ENCODE peak calls at places on chromosomes 5 and 9, in four cellular contexts. F is CD8-positive, alpha-beta T cell; U is adrenal gland; E is prostate gland. L is an unnamed sample.

GRCh38 chr5:10354048-10354872 is 765 bp downstream of the MARCHF6 start:
- DNase-seq in F (peak), U (peak), E (peak), L (peak)

GRCh38 chr9:71446499-71447411 is 321.6 kb downstream of the CEMIP2 start:
- DNase-seq in F (no peak), U (peak), E (peak), L (peak)

GRCh38 chr5:173056783-173057061 is 570 bp downstream of the CREBRF start:
- DNase-seq in F (no peak), U (no peak), E (no peak), L (no peak)

GRCh38 chr5:179373961-179374505 is 28.8 kb upstream of the ADAMTS2 start:
- DNase-seq in F (no peak), U (no peak), E (no peak), L (no peak)

GRCh38 chr5:84564311-84564710 is 179.6 kb upstream of the EDIL3 start:
- DNase-seq in F (no peak), U (no peak), E (no peak), L (no peak)

GRCh38 chr9:92641092-92641809 is 28.7 kb downstream of the IPPK start:
- DNase-seq in F (no peak), U (no peak), E (no peak), L (no peak)

GRCh38 chr5:14039576-14039975 is 95.1 kb upstream of the DNAH5 start:
- DNase-seq in F (no peak), U (no peak), E (no peak), L (peak)

GRCh38 chr9:23526806-23527205 is 299.2 kb downstream of the ELAVL2 start:
- DNase-seq in F (no peak), U (no peak), E (no peak), L (no peak)

GRCh38 chr5:53071738-53072137 is 37.8 kb downstream of the MOCS2 start:
- DNase-seq in F (no peak), U (peak), E (no peak), L (peak)

GRCh38 chr9:110828148-110828730 is 159.6 kb downstream of the MUSK start:
- DNase-seq in F (no peak), U (no peak), E (no peak), L (peak)

GRCh38 chr5:132747693-132748440 is 641 bp downstream of the CCNI2 start:
- DNase-seq in F (peak), U (no peak), E (no peak), L (no peak)

GRCh38 chr9:77707696-77708095 is 59.6 kb upstream of the GNA14 start:
- DNase-seq in F (no peak), U (no peak), E (no peak), L (peak)

GRCh38 chr9:127664678-127665507 is 41.9 kb upstream of the CFAP157 start:
- DNase-seq in F (no peak), U (no peak), E (peak), L (no peak)

GRCh38 chr5:147348046-147348445 is 113.2 kb downstream of the STK32A start:
- DNase-seq in F (no peak), U (no peak), E (no peak), L (peak)

GRCh38 chr5:16886366-16886736 is 49.7 kb downstream of the MYO10 start:
- DNase-seq in F (no peak), U (no peak), E (no peak), L (peak)

GRCh38 chr9:105957830-105958229 is 263.5 kb downstream of the TMEM38B start:
- DNase-seq in F (no peak), U (no peak), E (no peak), L (no peak)

GRCh38 chr9:124562328-124562727 is 55.1 kb upstream of the NR5A1 start:
- DNase-seq in F (no peak), U (no peak), E (no peak), L (no peak)

GRCh38 chr5:155434267-155434666 is 420.7 kb downstream of the KIF4B start:
- DNase-seq in F (no peak), U (no peak), E (no peak), L (no peak)

GRCh38 chr9:134253596-134254205 is 72.6 kb upstream of the RXRA start:
- DNase-seq in F (no peak), U (no peak), E (no peak), L (no peak)

GRCh38 chr9:75002422-75003023 is 25.6 kb downstream of the CARNMT1 start:
- DNase-seq in F (no peak), U (no peak), E (no peak), L (no peak)

GRCh38 chr5:115366223-115366622 is 69.8 kb upstream of the CCDC112 start:
- DNase-seq in F (no peak), U (no peak), E (no peak), L (peak)

GRCh38 chr5:63963080-63963735 is 963 bp upstream of the HTR1A start:
- DNase-seq in F (no peak), U (peak), E (no peak), L (peak)

GRCh38 chr9:92964981-92965758 is 17.8 kb downstream of the FGD3 start:
- DNase-seq in F (peak), U (no peak), E (no peak), L (no peak)

GRCh38 chr5:6483880-6484382 is 35.3 kb downstream of the UBE2QL1 start:
- DNase-seq in F (no peak), U (no peak), E (no peak), L (no peak)

GRCh38 chr5:12292610-12293204 is 388.5 kb upstream of the CTNND2 start:
- DNase-seq in F (no peak), U (no peak), E (no peak), L (peak)

GRCh38 chr5:73938938-73939320 is 312.9 kb downstream of the ARHGEF28 start:
- DNase-seq in F (no peak), U (no peak), E (no peak), L (no peak)

GRCh38 chr9:21141427-21141882 is at the start of gene IFNW1:
- DNase-seq in F (no peak), U (no peak), E (no peak), L (no peak)

GRCh38 chr5:19713740-19714139 is 274.3 kb downstream of the CDH18 start:
- DNase-seq in F (no peak), U (no peak), E (no peak), L (no peak)

GRCh38 chr9:127828262-127829031 is 25.8 kb downstream of the FPGS start:
- DNase-seq in F (no peak), U (peak), E (peak), L (peak)

GRCh38 chr5:170132642-170133448 is 27.1 kb downstream of the FOXI1 start:
- DNase-seq in F (no peak), U (no peak), E (no peak), L (peak)

GRCh38 chr9:138058181-138058580 is 180.6 kb downstream of the CACNA1B start:
- DNase-seq in F (no peak), U (no peak), E (no peak), L (no peak)

GRCh38 chr5:89073045-89073444 is 190.1 kb upstream of the MEF2C start:
- DNase-seq in F (no peak), U (no peak), E (no peak), L (no peak)

GRCh38 chr5:150762216-150762615 is 3.4 kb upstream of the DCTN4 start:
- DNase-seq in F (no peak), U (no peak), E (no peak), L (no peak)

GRCh38 chr5:178207917-178208280 is 3.6 kb downstream of the HNRNPAB start:
- DNase-seq in F (no peak), U (no peak), E (no peak), L (no peak)

GRCh38 chr5:178210073-178210526 is 5.8 kb downstream of the HNRNPAB start:
- DNase-seq in F (no peak), U (no peak), E (no peak), L (no peak)

GRCh38 chr5:178207183-178207916 is 3.0 kb downstream of the HNRNPAB start:
- DNase-seq in F (no peak), U (peak), E (peak), L (peak)

GRCh38 chr5:178209334-178210072 is 5.2 kb downstream of the HNRNPAB start:
- DNase-seq in F (no peak), U (no peak), E (no peak), L (no peak)

DNA sequence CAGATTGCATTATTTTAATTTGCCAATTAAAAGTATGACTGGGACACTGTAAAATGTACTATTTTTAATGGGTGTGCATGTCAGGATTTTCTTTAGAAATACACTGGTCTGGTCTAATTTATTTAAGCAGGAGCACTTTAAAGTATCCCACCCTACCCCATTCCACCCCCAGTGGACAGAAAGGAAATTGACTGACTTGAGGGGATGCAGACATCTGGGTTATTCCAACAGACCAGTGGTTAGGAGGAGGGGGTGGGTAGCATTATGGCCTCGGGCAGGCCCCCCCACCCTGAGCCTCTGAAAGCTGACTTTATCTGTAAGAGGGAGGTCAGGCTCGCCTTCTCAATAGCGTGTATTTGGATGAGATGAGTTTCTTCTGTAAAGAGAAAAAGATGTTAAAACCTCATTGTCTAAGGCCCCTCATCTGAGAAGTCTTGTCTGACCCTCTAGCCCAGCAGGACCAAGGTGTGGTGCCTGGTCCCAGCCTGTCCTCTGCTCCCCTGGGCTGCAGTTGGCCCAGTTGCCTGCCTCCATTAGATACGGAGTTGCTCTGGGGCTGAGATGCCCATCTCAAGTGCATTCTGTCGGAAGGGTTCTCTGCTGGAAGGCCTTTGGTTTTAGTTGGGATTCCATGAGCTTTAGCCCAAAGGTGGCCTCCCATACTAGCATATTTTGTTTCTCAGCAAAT is 4.4 kb downstream of the HNRNPAB start:
- DNase-seq in F (no peak), U (no peak), E (no peak), L (no peak)
- TF ChIP-seq CTCF in F (peak), U (peak), E (no peak), L (peak)

DNA sequence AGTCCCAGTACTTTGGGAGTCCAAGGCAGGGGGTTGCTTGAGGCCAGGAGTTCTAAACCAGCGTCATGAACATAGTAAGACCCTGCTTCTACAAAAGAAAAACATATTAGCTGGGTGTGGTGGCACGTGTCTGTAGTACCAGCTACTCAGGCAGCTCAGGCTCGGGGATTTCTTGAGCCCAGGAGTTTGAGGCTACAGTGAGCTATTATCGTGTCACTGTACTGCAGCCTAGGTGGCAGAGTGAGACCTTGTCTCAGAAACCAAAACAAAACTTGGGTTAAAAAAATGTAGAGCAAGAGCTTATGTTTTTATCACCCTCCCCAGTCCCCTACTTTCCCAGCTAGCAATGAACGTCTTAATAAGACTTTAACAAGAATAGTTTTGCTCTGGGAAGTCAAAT is 46.7 kb downstream of the UHRF2 start:
- DNase-seq in F (no peak), U (no peak), E (no peak), L (no peak)
- H3K4me3 ChIP-seq in F (no peak), U (no peak), E (no peak), L (no peak)

GRCh38 chr5:110413856-110414255 is 312.6 kb downstream of the TMEM232 start:
- DNase-seq in F (no peak), U (no peak), E (no peak), L (peak)

GRCh38 chr5:110414360-110414759 is 312.1 kb downstream of the TMEM232 start:
- DNase-seq in F (no peak), U (no peak), E (no peak), L (peak)
- TF ChIP-seq CTCF in F (peak), U (peak), E (no peak), L (peak)

GRCh38 chr5:36881304-36881703 is 4.7 kb downstream of the NIPBL start:
- DNase-seq in F (no peak), U (no peak), E (no peak), L (no peak)
- H3K4me3 ChIP-seq in F (no peak), U (no peak), E (no peak), L (no peak)

DNA sequence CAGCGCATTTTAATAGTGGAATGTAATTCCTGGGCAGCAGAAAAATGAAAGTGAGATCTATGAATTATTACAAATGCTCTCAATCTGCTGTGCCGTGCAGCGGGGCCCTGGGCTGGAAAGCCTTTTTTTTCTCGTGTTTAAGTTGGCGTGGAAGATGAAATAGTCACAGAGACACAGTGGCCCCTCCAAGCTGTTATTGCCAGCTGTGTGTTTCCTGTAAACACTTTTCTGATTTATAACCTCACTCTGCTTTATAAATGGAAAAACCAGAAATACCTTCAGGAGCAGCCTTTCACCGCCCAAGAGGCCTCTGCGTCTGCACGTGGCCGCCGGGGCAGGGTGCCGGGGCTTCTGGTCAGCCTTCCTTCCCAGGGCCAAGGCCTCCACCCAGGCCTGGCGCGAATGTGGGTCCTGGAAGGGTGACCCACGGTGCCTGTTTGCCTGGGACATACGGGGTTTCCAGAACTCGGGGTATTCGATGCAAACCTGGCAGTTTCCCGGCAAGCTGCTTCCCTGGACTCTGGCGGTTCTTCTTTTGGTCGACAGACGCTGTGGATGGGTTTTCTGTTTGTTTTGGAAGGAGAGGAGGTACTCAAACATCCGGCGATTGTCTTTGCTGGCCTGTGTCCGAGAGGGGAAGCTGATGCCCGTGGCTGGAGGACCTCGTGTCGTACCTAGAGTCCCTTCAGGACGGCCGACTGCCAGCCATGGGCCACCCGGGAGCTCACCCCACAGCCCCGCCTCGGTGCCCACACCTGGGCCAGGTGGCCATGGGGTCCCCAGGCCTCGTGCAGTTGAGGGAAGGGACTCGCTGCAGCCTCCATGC is 256.7 kb downstream of the PARP8 start:
- DNase-seq in F (no peak), U (no peak), E (no peak), L (no peak)
- TF ChIP-seq CTCF in F (no peak), U (no peak), E (no peak), L (no peak)

DNA sequence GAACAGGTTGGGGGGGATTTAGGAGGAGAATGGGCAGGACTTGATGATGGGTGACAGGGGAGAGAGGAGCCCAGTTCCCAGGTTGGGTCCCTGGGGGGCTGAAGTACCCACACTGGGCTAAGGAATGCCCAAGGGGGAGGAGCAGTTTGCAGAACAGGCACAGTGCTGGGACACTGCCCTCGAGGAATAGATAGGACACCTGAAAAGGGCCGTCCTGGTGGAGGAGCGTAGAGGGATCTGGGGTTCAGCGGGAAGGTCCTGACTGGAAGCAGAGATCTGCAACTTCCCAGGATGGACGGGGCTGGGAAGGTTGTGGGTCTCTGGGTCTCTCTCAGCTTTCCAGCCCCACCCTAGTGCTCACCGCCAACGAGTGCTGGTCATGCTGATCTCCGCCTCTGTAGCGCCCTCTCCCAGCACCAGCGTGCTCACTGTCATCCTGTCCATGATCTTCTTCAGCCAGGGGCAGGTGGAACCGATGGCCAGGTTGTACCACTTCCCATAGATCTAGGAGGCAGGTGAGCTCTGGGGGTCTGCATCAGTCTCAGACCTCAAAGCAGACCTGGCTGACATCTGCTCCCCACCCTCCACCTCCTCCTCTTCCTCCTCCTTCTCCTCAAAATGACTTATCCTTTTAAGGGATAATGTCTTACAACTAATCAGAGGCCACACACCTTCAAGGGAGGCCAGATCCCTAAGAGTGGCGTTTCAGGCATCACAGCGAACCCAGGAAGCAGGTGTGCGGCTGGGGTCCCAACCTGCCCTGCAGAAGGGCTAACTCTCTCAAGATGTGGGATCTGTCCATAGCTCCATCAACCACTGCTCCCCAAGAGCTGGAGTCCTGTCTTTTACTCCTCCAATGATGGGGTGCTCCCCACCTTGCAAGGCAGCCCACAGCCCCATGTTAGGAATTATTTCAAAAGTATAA is 1.6 kb downstream of the AMBP start:
- DNase-seq in F (no peak), U (no peak), E (no peak), L (no peak)
- H3K4me3 ChIP-seq in F (no peak), U (no peak), E (no peak), L (no peak)

GRCh38 chr9:130358928-130359327 is 85.8 kb upstream of the ASS1 start:
- DNase-seq in F (no peak), U (no peak), E (no peak), L (no peak)
- TF ChIP-seq CTCF in F (no peak), U (no peak), E (no peak), L (no peak)

L was measured in choroid plexus epithelial cell.